ENCODE peak calls at places on chromosomes 5 and 9, in four cellular contexts. D, H, L and Y are unnamed samples.

GRCh38 chr5:134603059-134603458 is 29.6 kb downstream of the SAR1B start:
- DNase-seq in D (no peak), H (no peak), L (no peak), Y (no peak)

GRCh38 chr9:3330792-3331420 is 194.9 kb downstream of the RFX3 start:
- DNase-seq in H (no peak), D (no peak), L (no peak), Y (no peak)

GRCh38 chr5:168865973-168866372 is 286.8 kb upstream of the PANK3 start:
- DNase-seq in L (no peak), D (peak; percentile 77), H (no peak), Y (no peak)

GRCh38 chr5:126384985-126385384 is 38.2 kb upstream of the GRAMD2B start:
- DNase-seq in L (no peak), D (no peak), H (no peak), Y (no peak)

GRCh38 chr5:115758356-115758755 is 58.1 kb downstream of the CDO1 start:
- DNase-seq in L (no peak), D (no peak), H (no peak), Y (peak; percentile 4)

GRCh38 chr9:101409079-101409477 is 10.4 kb downstream of the ZNF189 start:
- DNase-seq in L (no peak), H (no peak), D (no peak), Y (peak; percentile 6)

GRCh38 chr5:174313615-174314014 is 268.1 kb downstream of the NSG2 start:
- DNase-seq in L (peak; percentile 45), D (peak; percentile 16), H (no peak), Y (no peak)

GRCh38 chr5:123717139-123717538 is 205.2 kb downstream of the CSNK1G3 start:
- DNase-seq in L (no peak), D (no peak), H (no peak), Y (no peak)

GRCh38 chr5:138528744-138529469 is 14.1 kb downstream of the ETF1 start:
- DNase-seq in H (no peak), L (no peak), D (no peak), Y (no peak)

DNA sequence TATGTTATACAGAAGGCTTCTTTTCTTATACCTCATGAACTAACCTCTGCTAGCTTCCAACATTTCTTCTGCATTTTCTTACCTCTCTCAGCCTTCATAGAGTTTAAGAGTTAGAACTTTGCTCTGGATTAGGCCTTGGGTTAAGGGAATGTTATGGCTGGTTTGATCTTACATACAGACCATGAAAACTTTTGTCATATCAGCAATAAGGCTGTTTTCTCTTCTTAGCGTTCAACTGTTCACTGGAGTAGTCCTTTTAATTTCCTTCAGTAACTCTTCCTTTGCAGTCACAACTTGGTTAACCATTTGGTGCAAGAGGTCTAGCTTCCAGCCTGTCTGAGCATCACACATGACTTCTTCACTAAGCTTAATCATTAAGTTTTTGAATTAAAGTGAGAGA is 329.0 kb upstream of the CCNG1 start:
- DNase-seq in H (no peak), D (no peak), L (no peak), Y (no peak)
- TF ChIP-seq CTCF in H (no peak), D (no peak), L (no peak), Y (no peak)

GRCh38 chr9:132944294-132945185 is at the start of gene TSC1:
- DNase-seq in L (peak; percentile 99), D (peak; percentile 99), H (peak; percentile 98), Y (peak; percentile 97)
- TF ChIP-seq CTCF in L (no peak), D (no peak), H (no peak), Y (no peak)

DNA sequence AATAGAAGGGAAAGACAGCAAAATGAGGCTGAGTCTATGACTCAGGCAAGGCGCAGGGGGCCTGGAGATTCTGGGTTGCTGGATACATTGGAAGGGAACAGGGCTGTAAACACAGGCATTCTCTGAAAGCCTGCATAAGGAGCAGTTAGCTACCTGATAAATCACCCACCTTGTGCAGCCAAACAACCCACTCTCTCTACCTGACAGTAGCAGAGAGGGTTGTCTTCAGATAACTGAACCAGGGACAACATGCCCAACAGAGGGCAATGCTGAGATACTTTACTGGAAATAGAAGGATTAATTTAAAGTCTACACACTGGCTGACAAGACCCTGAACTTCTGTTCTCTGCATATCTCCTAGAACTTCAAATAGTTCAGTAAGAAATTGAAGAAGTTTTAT is 161.6 kb downstream of the KCTD16 start:
- DNase-seq in H (no peak), D (peak; percentile 70), L (no peak), Y (no peak)
- TF ChIP-seq CTCF in H (no peak), D (peak; percentile 74), L (no peak), Y (no peak)

GRCh38 chr9:127912296-127912695 is 4.5 kb downstream of the ST6GALNAC4 start:
- DNase-seq in L (peak; percentile 65), D (no peak), H (peak; percentile 32), Y (no peak)

GRCh38 chr9:127912882-127913281 is 4.0 kb downstream of the ST6GALNAC4 start:
- DNase-seq in D (no peak), L (peak; percentile 83), H (peak; percentile 88), Y (no peak)

GRCh38 chr9:127908660-127908926 is 8.2 kb downstream of the ST6GALNAC4 start:
- DNase-seq in H (no peak), D (no peak), L (no peak), Y (no peak)

GRCh38 chr9:127909839-127910273 is 7.0 kb downstream of the ST6GALNAC4 start:
- DNase-seq in H (no peak), L (peak; percentile 64), D (no peak), Y (no peak)

GRCh38 chr9:127910613-127911205 is 6.1 kb downstream of the ST6GALNAC4 start:
- DNase-seq in H (peak; percentile 69), D (no peak), L (no peak), Y (no peak)
- TF ChIP-seq CTCF in H (no peak), D (peak; percentile 40), L (peak; percentile 20), Y (no peak)

GRCh38 chr5:132239776-132240175 is 12.1 kb upstream of the P4HA2 start:
- DNase-seq in D (peak; percentile 37), H (no peak), L (peak; percentile 21), Y (no peak)
- TF ChIP-seq CTCF in D (no peak), H (no peak), L (no peak), Y (no peak)